ENCODE peak calls at places on chromosomes 5 and 9, in eight cellular contexts. X is heart right ventricle, M is neural crest cell, J is prostate gland, D is IMR-90, K is pancreas, Q is AG10803, L is type B pancreatic cell. Y is an unnamed sample.

GRCh38 chr9:7371032-7371431 is 428.5 kb downstream of the DMAC1 start:
- DNase-seq in X (peak), M (no peak), L (no peak), Q (no peak), K (no peak), J (peak), D (no peak), Y (no peak)

GRCh38 chr5:127053049-127053448 is 20.3 kb downstream of the C5orf63 start:
- DNase-seq in L (no peak), J (no peak), D (no peak), M (no peak), X (no peak), Q (no peak), K (no peak), Y (no peak)

GRCh38 chr9:134163374-134164196 is 779 bp downstream of the RNU6ATAC start:
- DNase-seq in M (peak), J (peak), X (peak), D (peak), Q (peak), L (no peak), K (peak), Y (no peak)

GRCh38 chr5:159184858-159185381 is 24.4 kb downstream of the RNF145 start:
- DNase-seq in J (no peak), D (peak), M (no peak), X (no peak), K (no peak), L (no peak), Q (peak), Y (no peak)

GRCh38 chr5:95621839-95622629 is 2.1 kb downstream of the GPR150 start:
- DNase-seq in K (peak), J (no peak), X (no peak), L (no peak), Q (no peak), D (no peak), M (no peak), Y (no peak)

GRCh38 chr9:83583151-83584014 is 39.6 kb upstream of the IDNK start:
- DNase-seq in X (peak), K (peak), J (peak), M (peak), Q (peak), D (peak), L (no peak), Y (no peak)

GRCh38 chr5:58300346-58300745 is 159.5 kb downstream of the PLK2 start:
- DNase-seq in D (no peak), K (no peak), J (no peak), Q (no peak), X (no peak), L (no peak), M (no peak), Y (no peak)

GRCh38 chr9:123996731-123997421 is 14.7 kb upstream of the LHX2 start:
- DNase-seq in K (no peak), J (no peak), D (no peak), M (no peak), X (no peak), L (no peak), Q (no peak), Y (no peak)

GRCh38 chr5:61232490-61232889 is 70.2 kb upstream of the SMIM15 start:
- DNase-seq in D (no peak), K (no peak), M (no peak), J (no peak), Q (peak), L (no peak), X (peak), Y (no peak)

GRCh38 chr5:150065886-150066285 is 20.5 kb downstream of the CSF1R start:
- DNase-seq in K (no peak), L (no peak), D (peak), M (no peak), X (peak), J (no peak), Q (peak), Y (no peak)

GRCh38 chr9:132283863-132284262 is 70.9 kb downstream of the SETX start:
- DNase-seq in K (no peak), L (no peak), M (no peak), X (no peak), J (no peak), D (peak), Q (peak), Y (no peak)

GRCh38 chr5:34007675-34008600 is at the start of gene AMACR:
- DNase-seq in X (peak), J (peak), M (peak), L (peak), D (peak), K (peak), Q (peak), Y (peak)
- TF ChIP-seq CTCF in X (peak), J (no peak), M (peak), L (no peak), D (no peak), K (no peak), Q (peak), Y (no peak)

GRCh38 chr5:177980776-177981175 is 15.3 kb downstream of the PROP1 start:
- DNase-seq in D (no peak), J (no peak), L (no peak), Q (no peak), X (no peak), K (no peak), M (no peak), Y (no peak)

GRCh38 chr5:177982956-177983355 is 13.1 kb downstream of the PROP1 start:
- DNase-seq in L (no peak), M (no peak), K (no peak), Q (no peak), D (no peak), X (no peak), J (no peak), Y (no peak)

GRCh38 chr5:177981296-177982071 is 14.6 kb downstream of the PROP1 start:
- DNase-seq in J (no peak), D (no peak), X (no peak), L (peak), Q (no peak), M (no peak), K (no peak), Y (no peak)

GRCh38 chr5:177983763-177984564 is 12.1 kb downstream of the PROP1 start:
- DNase-seq in X (no peak), Q (no peak), M (no peak), D (no peak), K (no peak), L (no peak), J (no peak), Y (no peak)

GRCh38 chr5:177982072-177982727 is 13.8 kb downstream of the PROP1 start:
- DNase-seq in Q (no peak), L (peak), J (no peak), K (peak), D (no peak), M (no peak), X (no peak), Y (no peak)
- TF ChIP-seq CTCF in Q (no peak), L (peak), J (peak), K (peak), D (no peak), M (peak), X (no peak), Y (no peak)

GRCh38 chr5:180541710-180542109 is 47.5 kb downstream of the CNOT6 start:
- DNase-seq in L (no peak), J (no peak), M (no peak), X (no peak), K (no peak), D (no peak), Q (no peak), Y (no peak)
- TF ChIP-seq CTCF in L (peak), J (no peak), M (peak), X (no peak), K (no peak), D (no peak), Q (no peak), Y (no peak)

GRCh38 chr5:157327771-157328170 is 61.8 kb downstream of the CYFIP2 start:
- DNase-seq in L (no peak), D (no peak), J (no peak), X (no peak), M (no peak), Q (no peak), K (no peak), Y (no peak)

GRCh38 chr5:157326440-157327023 is 60.6 kb downstream of the CYFIP2 start:
- DNase-seq in Q (no peak), J (no peak), X (no peak), M (no peak), L (no peak), K (no peak), D (no peak), Y (no peak)

GRCh38 chr5:157324237-157324636 is 58.3 kb downstream of the CYFIP2 start:
- DNase-seq in M (no peak), J (no peak), X (no peak), K (no peak), L (no peak), D (no peak), Q (no peak), Y (no peak)

GRCh38 chr5:157322581-157322980 is 56.7 kb downstream of the CYFIP2 start:
- DNase-seq in Q (no peak), X (no peak), M (no peak), L (no peak), D (no peak), J (no peak), K (no peak), Y (no peak)

DNA sequence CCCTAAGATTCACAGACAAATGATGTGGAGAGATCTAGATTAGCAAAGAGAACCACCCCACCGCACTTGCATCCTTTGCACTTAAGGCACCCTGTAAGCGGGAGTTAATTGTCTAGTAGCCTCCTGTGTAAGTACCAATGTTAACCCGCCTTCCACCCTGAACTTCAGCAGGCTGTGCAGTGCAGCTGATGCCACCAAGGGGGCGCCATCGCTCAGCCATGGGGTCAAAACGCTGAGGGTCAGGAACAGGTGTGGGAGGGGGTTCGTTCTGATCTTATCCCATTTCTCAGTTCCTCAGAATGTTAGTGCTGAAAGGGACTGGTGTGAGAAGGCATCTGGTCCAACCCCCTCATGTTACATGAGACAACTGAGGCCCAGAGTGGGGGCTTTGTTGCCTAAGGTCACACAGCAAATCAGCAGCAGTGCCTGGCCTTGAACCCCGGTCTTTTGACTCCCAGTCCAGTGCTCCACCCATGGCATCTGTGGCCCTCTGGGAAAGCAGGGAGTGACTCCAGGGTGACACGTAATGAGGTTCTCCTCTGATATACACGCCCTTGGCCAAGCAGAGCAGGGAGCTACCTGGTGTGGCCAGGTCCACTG is 57.3 kb downstream of the CYFIP2 start:
- DNase-seq in L (no peak), D (no peak), J (no peak), X (no peak), Q (no peak), K (no peak), M (no peak), Y (no peak)
- TF ChIP-seq CTCF in L (peak), D (peak), J (no peak), X (no peak), Q (peak), K (no peak), M (no peak), Y (no peak)